ENCODE peak calls at places on chromosome X, in eight cellular contexts. B, K, Q, H, I, Z, Y and V are unnamed samples.

GRCh38 chrX:31931225-31931624 is 859.4 kb upstream of the FTHL17 start:
- DNase-seq in B (no peak), K (peak), Q (no peak), H (no peak), I (peak), Z (peak), Y (no peak), V (no peak)

GRCh38 chrX:110759785-110760184 is 35.8 kb downstream of the CHRDL1 start:
- DNase-seq in B (no peak), K (no peak), Q (no peak), H (no peak), I (peak), Z (peak), Y (no peak), V (no peak)

GRCh38 chrX:124347242-124347641 is 879 bp downstream of the SH2D1A start:
- DNase-seq in B (no peak), K (no peak), Q (no peak), H (peak), I (no peak), Z (no peak), Y (no peak), V (no peak)

GRCh38 chrX:54530358-54530900 is 410 bp downstream of the GNL3L start:
- DNase-seq in B (peak), K (no peak), Q (no peak), H (no peak), I (no peak), Z (no peak), Y (no peak), V (no peak)

GRCh38 chrX:111041018-111041462 is 55.0 kb upstream of the PAK3 start:
- DNase-seq in B (no peak), K (peak), Q (no peak), H (no peak), I (peak), Z (peak), Y (no peak), V (no peak)

GRCh38 chrX:33211356-33212254 is at the start of gene DMD:
- DNase-seq in B (no peak), K (peak), Q (peak), H (no peak), I (peak), Z (peak), Y (no peak), V (no peak)

GRCh38 chrX:100643212-100643611 is 787 bp upstream of the SRPX2 start:
- DNase-seq in B (no peak), K (no peak), Q (no peak), H (no peak), I (no peak), Z (no peak), Y (no peak), V (no peak)

GRCh38 chrX:24946369-24946768 is 69.4 kb downstream of the ARX start:
- DNase-seq in B (no peak), K (no peak), Q (no peak), H (no peak), I (no peak), Z (no peak), Y (no peak), V (no peak)

GRCh38 chrX:46380148-46380752 is 165.0 kb downstream of the ZNF674 start:
- DNase-seq in B (no peak), K (no peak), Q (no peak), H (no peak), I (no peak), Z (no peak), Y (no peak), V (no peak)

GRCh38 chrX:92260102-92260501 is 480.9 kb downstream of the PCDH11X start:
- DNase-seq in B (no peak), K (no peak), Q (no peak), H (no peak), I (no peak), Z (no peak), Y (no peak), V (no peak)

GRCh38 chrX:155841232-155841631 is 39.9 kb upstream of the VAMP7 start:
- DNase-seq in B (no peak), K (no peak), Q (no peak), H (no peak), I (no peak), Z (no peak), Y (no peak), V (no peak)

GRCh38 chrX:12956704-12957541 is 18.0 kb upstream of the TMSB4X start:
- DNase-seq in B (peak), K (peak), Q (no peak), H (peak), I (peak), Z (peak), Y (no peak), V (no peak)

GRCh38 chrX:149837639-149838038 is 43.3 kb upstream of the MAGEA8 start:
- DNase-seq in B (no peak), K (no peak), Q (no peak), H (no peak), I (no peak), Z (no peak), Y (no peak), V (no peak)

GRCh38 chrX:142134533-142134932 is 70.6 kb downstream of the MAGEC2 start:
- DNase-seq in B (no peak), K (no peak), Q (no peak), H (no peak), I (no peak), Z (no peak), Y (no peak), V (no peak)

GRCh38 chrX:57453901-57454300 is 137.9 kb upstream of the ZXDB start:
- DNase-seq in B (peak), K (peak), Q (no peak), H (no peak), I (no peak), Z (no peak), Y (no peak), V (no peak)
- TF ChIP-seq CTCF in B (peak), K (peak), Q (peak), H (no peak), I (no peak), Z (no peak), Y (no peak), V (no peak)

DNA sequence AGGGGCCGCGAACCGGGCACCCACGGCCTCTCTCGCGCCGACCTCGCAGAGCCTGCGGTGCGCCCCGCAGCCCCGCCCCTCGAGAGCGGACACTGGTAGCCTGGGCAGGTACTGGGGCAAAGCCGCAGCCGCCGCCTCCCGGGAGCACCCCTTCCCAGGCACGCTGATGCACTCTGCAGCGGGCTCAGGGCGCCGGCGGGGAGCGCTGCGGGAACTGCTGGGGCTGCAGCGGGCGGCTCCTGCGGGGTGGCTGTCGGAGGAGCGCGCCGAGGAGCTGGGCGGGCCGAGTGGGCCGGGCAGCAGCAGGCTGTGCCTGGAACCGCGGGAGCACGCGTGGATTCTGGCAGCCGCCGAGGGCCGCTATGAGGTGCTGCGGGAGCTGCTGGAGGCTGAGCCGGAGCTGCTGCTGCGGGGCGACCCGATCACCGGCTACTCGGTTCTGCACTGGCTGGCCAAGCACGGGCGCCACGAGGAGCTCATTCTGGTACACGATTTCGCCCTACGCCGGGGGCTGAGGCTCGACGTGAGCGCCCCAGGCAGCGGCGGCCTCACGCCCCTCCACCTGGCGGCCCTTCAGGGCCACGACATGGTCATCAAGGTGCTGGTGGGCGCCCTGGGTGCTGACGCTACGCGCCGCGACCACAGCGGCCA is 419 bp downstream of the SOWAHD start:
- DNase-seq in B (no peak), K (no peak), Q (peak), H (peak), I (no peak), Z (no peak), Y (peak), V (peak)
- TF ChIP-seq CTCF in B (no peak), K (no peak), Q (no peak), H (no peak), I (no peak), Z (no peak), Y (no peak), V (no peak)

GRCh38 chrX:64894454-64895038 is 81.7 kb downstream of the ZC4H2 start:
- DNase-seq in B (peak), K (no peak), Q (no peak), H (peak), I (no peak), Z (no peak), Y (no peak), V (peak)
- TF ChIP-seq CTCF in B (peak), K (no peak), Q (peak), H (peak), I (peak), Z (no peak), Y (no peak), V (peak)

DNA sequence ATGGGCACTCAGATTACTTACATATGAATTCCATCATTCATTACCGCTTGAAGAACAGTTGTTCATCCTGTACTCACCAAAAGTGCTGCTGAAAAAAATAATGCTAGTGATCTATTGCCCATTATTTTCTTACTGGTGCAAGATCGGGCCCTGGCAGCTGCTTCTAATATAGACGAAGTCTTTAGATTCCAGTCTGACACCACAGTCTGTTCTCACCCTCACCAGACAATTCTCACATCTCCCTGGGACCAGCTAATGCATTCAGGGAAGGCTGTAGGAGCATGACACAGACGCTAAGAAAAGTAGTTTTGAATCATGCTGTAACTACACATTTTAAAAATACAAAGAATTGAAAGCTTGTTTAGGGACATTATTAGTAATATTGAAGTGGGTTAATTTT is 13.8 kb downstream of the GEMIN8 start:
- DNase-seq in B (no peak), K (peak), Q (no peak), H (no peak), I (no peak), Z (no peak), Y (no peak), V (no peak)
- TF ChIP-seq CTCF in B (no peak), K (no peak), Q (no peak), H (no peak), I (no peak), Z (no peak), Y (no peak), V (no peak)

DNA sequence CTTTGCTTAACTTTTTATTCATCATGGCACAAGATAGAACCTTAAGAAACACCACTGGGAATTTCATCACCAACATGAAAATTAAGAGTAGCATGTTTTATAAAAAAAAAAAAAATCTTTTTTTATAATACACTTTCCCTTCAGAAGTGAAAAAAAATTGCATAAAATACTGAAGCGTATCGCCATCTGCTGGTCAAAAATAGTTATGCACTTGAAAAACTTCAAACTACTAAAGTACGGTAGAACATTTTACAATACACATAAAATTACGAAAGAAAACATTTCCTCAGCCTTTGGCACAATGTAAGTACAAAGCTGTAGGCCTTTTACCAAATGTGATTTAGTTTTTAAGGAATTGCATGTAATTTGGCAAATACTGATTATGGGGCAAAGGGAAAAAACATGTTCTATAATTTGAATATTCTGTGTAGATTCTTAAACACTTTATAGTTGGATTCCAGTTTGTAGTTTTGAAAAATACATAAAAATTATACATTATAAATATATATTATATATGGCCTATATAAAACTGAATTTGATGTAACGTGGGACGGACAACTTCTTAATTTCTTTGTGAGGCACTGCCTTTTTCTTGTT is 26.5 kb downstream of the HCCS start:
- DNase-seq in B (peak), K (peak), Q (no peak), H (no peak), I (peak), Z (peak), Y (no peak), V (no peak)
- TF ChIP-seq CTCF in B (peak), K (peak), Q (peak), H (peak), I (peak), Z (peak), Y (no peak), V (peak)

GRCh38 chrX:69429339-69430014 is 74.6 kb upstream of the NALF2 start:
- DNase-seq in B (no peak), K (no peak), Q (no peak), H (no peak), I (no peak), Z (no peak), Y (no peak), V (no peak)

GRCh38 chrX:69428216-69428615 is 75.9 kb upstream of the NALF2 start:
- DNase-seq in B (no peak), K (no peak), Q (no peak), H (no peak), I (no peak), Z (no peak), Y (no peak), V (no peak)

GRCh38 chrX:69424910-69425309 is 79.2 kb upstream of the NALF2 start:
- DNase-seq in B (no peak), K (no peak), Q (no peak), H (no peak), I (no peak), Z (no peak), Y (no peak), V (no peak)

GRCh38 chrX:69424161-69424560 is 80.0 kb upstream of the NALF2 start:
- DNase-seq in B (no peak), K (peak), Q (no peak), H (no peak), I (peak), Z (no peak), Y (no peak), V (no peak)
- TF ChIP-seq CTCF in B (peak), K (peak), Q (no peak), H (no peak), I (peak), Z (peak), Y (no peak), V (peak)

DNA sequence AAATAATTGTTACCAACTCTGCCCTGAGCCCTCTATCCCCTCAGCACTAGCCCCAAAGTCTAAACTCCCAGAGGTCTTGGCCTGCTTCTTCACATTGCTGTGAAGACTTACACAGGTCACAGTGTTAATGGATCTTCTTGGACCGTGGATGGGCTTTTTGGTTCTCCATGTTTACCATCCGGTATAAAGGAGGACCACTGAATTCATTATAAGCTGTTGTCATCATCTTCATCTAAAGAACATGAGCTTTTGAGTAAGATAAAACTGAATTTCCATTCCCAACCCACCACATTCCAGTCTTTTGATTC is 8.5 kb downstream of the NUDT11 start:
- DNase-seq in B (no peak), K (no peak), Q (no peak), H (no peak), I (peak), Z (peak), Y (no peak), V (no peak)
- TF ChIP-seq CTCF in B (no peak), K (no peak), Q (no peak), H (no peak), I (no peak), Z (no peak), Y (no peak), V (no peak)

DNA sequence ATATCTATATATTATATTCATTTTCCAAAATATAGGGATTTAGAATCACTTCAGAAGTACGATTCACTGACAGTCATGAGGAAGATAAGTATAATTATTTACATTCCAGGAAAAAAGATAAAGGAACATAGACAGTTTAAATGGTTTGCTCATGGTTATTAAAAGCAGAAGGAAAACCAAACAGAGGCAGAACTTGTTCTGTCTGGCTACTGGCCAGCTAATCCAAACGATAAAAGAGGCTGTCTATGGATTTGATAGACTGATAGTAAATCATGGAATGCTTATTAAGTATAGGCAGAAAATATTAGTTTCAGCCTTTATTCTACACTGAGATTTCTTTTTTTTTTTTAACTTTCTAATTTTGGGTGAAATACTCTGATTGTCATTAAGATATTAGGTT is 50.2 kb downstream of the RPGR start:
- DNase-seq in B (no peak), K (no peak), Q (no peak), H (no peak), I (no peak), Z (no peak), Y (no peak), V (no peak)
- TF ChIP-seq CTCF in B (no peak), K (no peak), Q (no peak), H (no peak), I (no peak), Z (no peak), Y (no peak), V (no peak)

GRCh38 chrX:70995338-70995737 is 64.4 kb upstream of the SLC7A3 start:
- DNase-seq in B (no peak), K (no peak), Q (no peak), H (no peak), I (no peak), Z (no peak), Y (no peak), V (no peak)

GRCh38 chrX:71000139-71000538 is 68.0 kb downstream of the SNX12 start:
- DNase-seq in B (no peak), K (no peak), Q (no peak), H (no peak), I (no peak), Z (no peak), Y (no peak), V (no peak)

GRCh38 chrX:70998402-70999027 is 67.6 kb upstream of the SLC7A3 start:
- DNase-seq in B (no peak), K (peak), Q (no peak), H (peak), I (peak), Z (peak), Y (no peak), V (no peak)
- TF ChIP-seq CTCF in B (peak), K (peak), Q (no peak), H (no peak), I (peak), Z (peak), Y (no peak), V (peak)